ENCODE peak calls at places on chromosomes 6 and 20, in seven cellular contexts. F, M, E, Q, Y, P and S are unnamed samples.

GRCh38 chr6:21049572-21049971 is 515.3 kb downstream of the CDKAL1 start:
- DNase-seq in F (no peak), Y (no peak), P (peak), E (peak), Q (no peak), M (no peak), S (peak)

GRCh38 chr6:167577891-167578361 is 248.8 kb upstream of the AFDN start:
- DNase-seq in E (no peak), P (no peak), M (no peak), Q (no peak), Y (no peak), F (no peak), S (no peak)

GRCh38 chr6:167714166-167714565 is 112.5 kb upstream of the AFDN start:
- DNase-seq in Y (no peak), E (no peak), M (no peak), F (no peak), P (no peak), Q (no peak), S (no peak)

GRCh38 chr6:109794201-109794926 is 103.3 kb downstream of the FIG4 start:
- DNase-seq in Q (no peak), F (no peak), P (peak), Y (no peak), E (peak), M (peak), S (peak)

GRCh38 chr20:59515013-59515905 is 89.1 kb upstream of the PHACTR3 start:
- DNase-seq in F (peak), E (peak), M (peak), P (peak), Y (no peak), Q (no peak), S (peak)

GRCh38 chr6:41917528-41917927 is 3.4 kb downstream of the MED20 start:
- DNase-seq in Q (no peak), P (peak), M (peak), F (no peak), Y (no peak), E (peak), S (peak)

GRCh38 chr6:24883618-24884017 is 52.1 kb downstream of the RIPOR2 start:
- DNase-seq in F (no peak), E (peak), Q (no peak), Y (no peak), M (no peak), P (peak), S (no peak)

GRCh38 chr6:138600726-138601125 is 101.4 kb upstream of the NHSL1 start:
- DNase-seq in M (no peak), F (no peak), Y (no peak), Q (no peak), E (peak), P (peak), S (no peak)

GRCh38 chr6:127352519-127352918 is 9.1 kb upstream of the ECHDC1 start:
- DNase-seq in Y (no peak), P (no peak), E (no peak), M (no peak), F (no peak), Q (no peak), S (no peak)

GRCh38 chr6:98845201-98846020 is 11.0 kb downstream of the POU3F2 start:
- DNase-seq in P (peak), M (peak), Y (no peak), F (peak), Q (peak), E (peak), S (peak)

GRCh38 chr6:49506569-49507111 is 6.9 kb downstream of the GLYATL3 start:
- DNase-seq in F (no peak), P (no peak), Y (no peak), Q (no peak), E (no peak), M (no peak), S (no peak)

GRCh38 chr6:142940487-142940886 is 4.5 kb downstream of the HIVEP2 start:
- DNase-seq in M (no peak), E (peak), F (no peak), Q (no peak), P (peak), Y (no peak), S (peak)

GRCh38 chr6:166736606-166737005 is 109.6 kb upstream of the RPS6KA2 start:
- DNase-seq in Q (no peak), M (no peak), F (no peak), Y (no peak), E (no peak), P (peak), S (peak)

GRCh38 chr6:142406131-142406530 is 104.3 kb downstream of the ADGRG6 start:
- DNase-seq in Q (no peak), E (no peak), Y (no peak), F (no peak), M (no peak), P (no peak), S (no peak)